ENCODE peak calls at places on chromosome 3, in four cellular contexts. E, M, L and C are unnamed samples.

GRCh38 chr3:64651791-64652241 is 36.0 kb downstream of the ADAMTS9 start:
- DNase-seq in M (no peak), E (no peak), L (no peak), C (no peak)

GRCh38 chr3:192207661-192208060 is 519.7 kb downstream of the FGF12 start:
- DNase-seq in M (no peak), E (no peak), L (no peak), C (no peak)

GRCh38 chr3:50587806-50588758 is 18.8 kb downstream of the HEMK1 start:
- DNase-seq in E (no peak), L (no peak), M (peak; percentile 32), C (no peak)

GRCh38 chr3:2862366-2862765 is 247.8 kb downstream of the IL5RA start:
- DNase-seq in M (no peak), L (no peak), E (no peak), C (no peak)

GRCh38 chr3:113629941-113630340 is 66.5 kb downstream of the USF3 start:
- DNase-seq in L (no peak), E (no peak), M (no peak), C (no peak)

GRCh38 chr3:149487598-149488197 is 13.2 kb downstream of the TM4SF4 start:
- DNase-seq in E (peak; percentile 81), L (peak; percentile 43), M (no peak), C (no peak)

GRCh38 chr3:98525494-98525893 is 2.8 kb upstream of the CLDND1 start:
- DNase-seq in M (no peak), L (no peak), E (no peak), C (no peak)

GRCh38 chr3:20055020-20055775 is 15.0 kb downstream of the KAT2B start:
- DNase-seq in L (no peak), M (no peak), E (no peak), C (peak; percentile 23)

GRCh38 chr3:56323986-56324420 is 144.3 kb downstream of the ERC2 start:
- DNase-seq in L (no peak), M (no peak), E (no peak), C (no peak)

GRCh38 chr3:196991581-196992460 is 23.2 kb upstream of the PIGZ start:
- DNase-seq in E (no peak), M (no peak), L (no peak), C (no peak)

GRCh38 chr3:186021673-186022362 is 84.0 kb upstream of the TRA2B start:
- DNase-seq in E (no peak), L (no peak), M (no peak), C (peak; percentile 16)

GRCh38 chr3:196517919-196518318 is 2.8 kb upstream of the SMCO1 start:
- DNase-seq in L (no peak), M (no peak), E (no peak), C (no peak)

GRCh38 chr3:157148123-157148889 is 11.6 kb downstream of the CCNL1 start:
- DNase-seq in M (no peak), E (no peak), L (no peak), C (no peak)

GRCh38 chr3:35383719-35384555 is 255.4 kb upstream of the ARPP21 start:
- DNase-seq in M (no peak), E (no peak), L (no peak), C (peak; percentile 4)

GRCh38 chr3:66115858-66116654 is 77.3 kb upstream of the MAGI1 start:
- DNase-seq in E (peak; percentile 37), M (no peak), L (no peak), C (peak; percentile 19)

GRCh38 chr3:76365284-76365683 is 579.9 kb upstream of the ZNF717 start:
- DNase-seq in L (no peak), M (no peak), E (no peak), C (no peak)

GRCh38 chr3:120526011-120526870 is 69.9 kb upstream of the NDUFB4 start:
- DNase-seq in E (no peak), L (no peak), M (no peak), C (no peak)

GRCh38 chr3:19364150-19364549 is 215.8 kb downstream of the KCNH8 start:
- DNase-seq in L (no peak), E (no peak), M (no peak), C (no peak)

GRCh38 chr3:105891101-105891500 is 22.3 kb upstream of the CBLB start:
- DNase-seq in L (no peak), E (no peak), M (no peak), C (no peak)

GRCh38 chr3:114290911-114291901 is 2.6 kb upstream of the TIGIT start:
- DNase-seq in M (peak; percentile 79), L (peak; percentile 72), E (peak; percentile 99), C (peak; percentile 70)

GRCh38 chr3:10492351-10493201 is 12.8 kb downstream of the ATP2B2 start:
- DNase-seq in L (no peak), M (no peak), E (no peak), C (no peak)

GRCh38 chr3:121574449-121574848 is 6.7 kb downstream of the ARGFX start:
- DNase-seq in M (no peak), E (peak; percentile 49), L (peak; percentile 43), C (no peak)

GRCh38 chr3:168877899-168878298 is 782.2 kb upstream of the GOLIM4 start:
- DNase-seq in M (no peak), E (no peak), L (no peak), C (no peak)

GRCh38 chr3:46479696-46480095 is 15.0 kb upstream of the LTF start:
- DNase-seq in E (no peak), L (no peak), M (no peak), C (no peak)

GRCh38 chr3:16130066-16130465 is 44.4 kb upstream of the GALNT15 start:
- DNase-seq in L (no peak), M (no peak), E (no peak), C (no peak)

GRCh38 chr3:146513386-146514051 is 30.9 kb downstream of the PLSCR1 start:
- DNase-seq in M (no peak), L (no peak), E (no peak), C (no peak)

GRCh38 chr3:183904833-183905780 is 20.4 kb upstream of the PARL start:
- DNase-seq in M (no peak), E (no peak), L (no peak), C (no peak)

GRCh38 chr3:194285859-194286197 is 65.3 kb downstream of the CPN2 start:
- DNase-seq in M (no peak), E (peak; percentile 0), L (no peak), C (no peak)
- TF ChIP-seq USF1 in M (no peak), E (no peak), L (no peak), C (no peak)

GRCh38 chr3:54563661-54564200 is 364.1 kb downstream of the LRTM1 start:
- DNase-seq in M (no peak), L (no peak), E (no peak), C (no peak)
- TF ChIP-seq USF1 in M (no peak), L (no peak), E (no peak), C (no peak)

GRCh38 chr3:144831955-144832716 is 860.5 kb downstream of the DIPK2A start:
- DNase-seq in E (no peak), L (no peak), M (no peak), C (no peak)
- TF ChIP-seq USF1 in E (no peak), L (no peak), M (no peak), C (no peak)

DNA sequence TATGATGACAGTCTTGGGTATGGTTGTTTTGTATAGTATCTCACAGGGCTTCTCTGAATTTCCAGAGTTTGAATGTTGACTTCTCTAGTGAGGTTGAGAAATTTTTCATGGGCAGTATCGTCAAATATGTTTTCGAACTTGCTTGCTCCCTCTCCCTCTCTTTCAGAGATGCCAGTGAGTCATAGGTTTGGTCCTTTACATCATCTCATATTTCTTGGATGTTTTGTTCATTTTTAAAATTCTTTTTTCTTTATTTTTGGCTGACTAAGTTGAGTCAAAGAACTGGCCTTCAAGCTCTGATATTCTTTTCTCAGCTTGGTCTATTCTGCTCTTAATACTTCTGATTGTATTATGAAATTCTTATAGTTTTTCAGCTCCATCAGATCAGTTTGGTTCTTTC is 282.3 kb upstream of the NECTIN3 start:
- DNase-seq in E (no peak), L (no peak), M (no peak), C (no peak)
- TF ChIP-seq USF1 in E (no peak), L (no peak), M (no peak), C (no peak)

DNA sequence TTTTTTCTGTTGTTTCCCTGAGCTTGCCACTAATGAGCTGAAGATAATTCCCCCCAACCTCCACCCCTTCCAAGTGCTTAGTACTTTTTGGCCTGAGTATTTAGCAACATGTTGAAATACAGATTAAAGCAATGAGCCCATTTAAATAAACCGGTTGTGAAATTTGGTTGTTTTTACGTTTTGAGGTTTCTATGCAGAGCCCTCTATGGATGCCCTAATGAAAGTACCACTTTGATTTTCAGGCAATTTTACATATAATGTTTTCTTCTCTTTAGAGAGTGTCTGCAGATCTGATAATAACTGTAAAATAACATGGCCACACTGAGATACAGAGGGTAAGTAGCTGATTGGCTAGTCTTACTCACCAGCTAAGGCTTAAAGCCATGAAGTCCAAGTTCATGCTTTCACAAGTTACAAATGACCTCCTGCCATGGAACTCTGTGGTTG is 139.4 kb upstream of the SLC7A14 start:
- DNase-seq in E (no peak), L (peak; percentile 20), M (no peak), C (no peak)
- TF ChIP-seq USF1 in E (no peak), L (no peak), M (no peak), C (no peak)

DNA sequence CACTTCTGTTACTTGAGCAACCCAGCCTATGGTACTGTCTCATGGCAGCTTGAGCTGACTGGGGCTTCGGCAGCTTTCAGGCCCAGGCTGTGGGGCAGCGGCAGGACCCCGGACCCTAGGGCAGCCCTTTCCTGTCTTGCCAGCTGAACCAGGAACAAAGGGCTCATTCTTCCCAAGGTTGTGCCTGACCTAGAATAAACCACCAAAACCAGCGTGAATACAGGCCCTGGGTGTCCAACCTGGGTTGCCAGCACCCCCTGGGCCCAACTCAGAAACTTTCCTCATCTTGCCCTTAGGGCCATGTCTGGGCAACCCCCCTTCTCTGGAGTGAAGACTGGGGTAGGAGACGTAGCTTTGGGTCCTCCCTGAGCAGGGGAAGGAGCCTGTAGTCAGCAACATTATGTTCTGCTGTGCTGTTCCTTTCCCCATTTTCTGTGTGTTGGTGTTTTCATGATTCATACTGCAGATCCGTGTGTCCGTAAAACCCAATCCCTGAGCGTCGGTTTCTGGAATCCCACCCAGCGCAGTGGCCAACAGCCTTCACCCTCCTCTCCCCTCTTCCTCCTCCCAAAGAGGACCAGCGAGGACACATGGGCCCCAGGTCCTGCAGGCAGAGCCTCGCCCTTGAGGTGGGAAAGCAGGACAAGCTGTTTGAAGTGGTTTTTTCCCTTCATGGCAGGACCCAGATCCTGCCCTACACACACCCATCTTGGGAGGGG is 33.5 kb downstream of the TKT start:
- DNase-seq in M (no peak), E (no peak), L (no peak), C (no peak)
- TF ChIP-seq USF1 in M (no peak), E (no peak), L (no peak), C (no peak)

GRCh38 chr3:47909607-47910006 is 106.6 kb downstream of the MAP4 start:
- DNase-seq in L (no peak), E (no peak), M (no peak), C (no peak)
- TF ChIP-seq USF1 in L (no peak), E (no peak), M (no peak), C (no peak)

GRCh38 chr3:33826206-33826605 is 27.8 kb downstream of the PDCD6IP start:
- DNase-seq in E (no peak), L (no peak), M (no peak), C (peak; percentile 6)
- TF ChIP-seq USF1 in E (no peak), L (no peak), M (no peak), C (no peak)